ENCODE peak calls at places on chromosomes 2 and 18, in six cellular contexts. Q is H9, Y is IMR-90, K is GM10248, T is HCT116, I is Peyer's patch. V is an unnamed sample.

GRCh38 chr2:240255811-240256703 is 115.6 kb upstream of the OTOS start:
- DNase-seq in K (no peak), T (no peak), Q (peak), I (no peak), Y (no peak), V (no peak)

GRCh38 chr2:172600644-172601043 is 44.8 kb downstream of the PDK1 start:
- DNase-seq in I (no peak), T (no peak), Q (no peak), Y (no peak), K (no peak), V (no peak)

GRCh38 chr2:156539086-156539485 is 102.9 kb downstream of the GPD2 start:
- DNase-seq in T (no peak), K (no peak), Y (no peak), I (no peak), Q (no peak), V (no peak)

GRCh38 chr2:223176970-223177369 is 125.0 kb downstream of the KCNE4 start:
- DNase-seq in T (no peak), I (no peak), Y (no peak), K (no peak), Q (no peak), V (no peak)

GRCh38 chr2:168635065-168635577 is 167.3 kb upstream of the NOSTRIN start:
- DNase-seq in K (no peak), T (no peak), Q (peak), I (no peak), Y (peak), V (no peak)

GRCh38 chr2:52336951-52337350 is 1305.0 kb upstream of the NRXN1 start:
- DNase-seq in I (no peak), T (no peak), K (no peak), Y (no peak), Q (no peak), V (no peak)

GRCh38 chr2:24083567-24084385 is 858 bp downstream of the TP53I3 start:
- DNase-seq in K (peak), T (peak), Q (peak), I (peak), Y (peak), V (peak)

GRCh38 chr2:42881732-42882131 is 89.3 kb upstream of the HAAO start:
- DNase-seq in Y (peak), K (no peak), I (no peak), T (no peak), Q (no peak), V (peak)

GRCh38 chr2:175154670-175155082 is 13.3 kb downstream of the ATF2 start:
- DNase-seq in Q (no peak), K (no peak), Y (peak), T (peak), I (no peak), V (no peak)

GRCh38 chr18:62881509-62882016 is 166.2 kb downstream of the PHLPP1 start:
- DNase-seq in T (peak), I (no peak), Q (no peak), K (peak), Y (peak), V (no peak)

GRCh38 chr2:193679850-193680249 is 1485.1 kb upstream of the TMEFF2 start:
- DNase-seq in T (no peak), Q (no peak), Y (no peak), I (no peak), K (no peak), V (no peak)

GRCh38 chr2:65309699-65310098 is 82.1 kb downstream of the ACTR2 start:
- DNase-seq in Q (no peak), I (no peak), T (no peak), Y (no peak), K (no peak), V (no peak)

GRCh38 chr2:10041711-10042110 is 1.6 kb upstream of the KLF11 start:
- DNase-seq in Q (no peak), Y (no peak), T (no peak), K (no peak), I (no peak), V (peak)

GRCh38 chr18:23270999-23271680 is 135.9 kb downstream of the CABLES1 start:
- DNase-seq in Q (no peak), I (no peak), Y (peak), T (no peak), K (no peak), V (no peak)

GRCh38 chr2:84958135-84959044 is 12.6 kb upstream of the KCMF1 start:
- DNase-seq in Y (peak), I (no peak), T (peak), Q (peak), K (no peak), V (peak)

GRCh38 chr2:165720526-165720925 is 73.5 kb downstream of the GALNT3 start:
- DNase-seq in Y (peak), I (no peak), Q (no peak), T (no peak), K (no peak), V (no peak)

GRCh38 chr2:44933434-44933951 is 8.0 kb upstream of the SIX3 start:
- DNase-seq in T (no peak), I (no peak), K (peak), Y (no peak), Q (no peak), V (no peak)

GRCh38 chr2:106350980-106351379 is 117.2 kb downstream of the RGPD3 start:
- DNase-seq in Q (no peak), I (no peak), T (no peak), K (no peak), Y (no peak), V (no peak)

GRCh38 chr2:120600786-120601185 is 134.9 kb upstream of the GLI2 start:
- DNase-seq in I (no peak), Y (no peak), T (no peak), K (no peak), Q (no peak), V (no peak)

GRCh38 chr2:226447338-226447885 is 352.2 kb downstream of the IRS1 start:
- DNase-seq in Q (no peak), K (no peak), T (no peak), I (no peak), Y (peak), V (no peak)

GRCh38 chr18:816869-817268 is 4.8 kb upstream of the YES1 start:
- DNase-seq in Y (no peak), T (no peak), I (no peak), K (no peak), Q (no peak), V (no peak)

GRCh38 chr2:105708697-105709096 is 36.0 kb upstream of the NCK2 start:
- DNase-seq in Q (no peak), T (no peak), I (no peak), Y (no peak), K (no peak), V (no peak)

GRCh38 chr18:68489018-68489792 is 225.7 kb downstream of the TMX3 start:
- DNase-seq in Q (peak), I (no peak), K (no peak), T (no peak), Y (no peak), V (no peak)

GRCh38 chr2:41994177-41994576 is 53.6 kb upstream of the PKDCC start:
- DNase-seq in T (no peak), Y (peak), K (no peak), Q (no peak), I (no peak), V (no peak)

GRCh38 chr2:10305715-10306114 is 3.0 kb downstream of the HPCAL1 start:
- DNase-seq in Q (peak), I (peak), K (no peak), T (no peak), Y (no peak), V (no peak)

GRCh38 chr2:163878718-163879117 is 142.9 kb upstream of the FIGN start:
- DNase-seq in T (peak), I (no peak), Q (peak), K (peak), Y (peak), V (no peak)

GRCh38 chr2:240200230-240201051 is 60.0 kb upstream of the OTOS start:
- DNase-seq in I (no peak), K (no peak), T (no peak), Q (peak), Y (peak), V (peak)

GRCh38 chr18:76844742-76845477 is 22.6 kb downstream of the ZNF236 start:
- DNase-seq in T (no peak), Y (peak), Q (no peak), I (no peak), K (no peak), V (no peak)

GRCh38 chr2:8000861-8001260 is 681.0 kb upstream of the ID2 start:
- DNase-seq in T (no peak), K (no peak), Q (no peak), I (no peak), Y (peak), V (no peak)
- TF ChIP-seq CTCF in T (peak), K (peak), Q (peak), I (no peak), Y (peak), V (no peak)

DNA sequence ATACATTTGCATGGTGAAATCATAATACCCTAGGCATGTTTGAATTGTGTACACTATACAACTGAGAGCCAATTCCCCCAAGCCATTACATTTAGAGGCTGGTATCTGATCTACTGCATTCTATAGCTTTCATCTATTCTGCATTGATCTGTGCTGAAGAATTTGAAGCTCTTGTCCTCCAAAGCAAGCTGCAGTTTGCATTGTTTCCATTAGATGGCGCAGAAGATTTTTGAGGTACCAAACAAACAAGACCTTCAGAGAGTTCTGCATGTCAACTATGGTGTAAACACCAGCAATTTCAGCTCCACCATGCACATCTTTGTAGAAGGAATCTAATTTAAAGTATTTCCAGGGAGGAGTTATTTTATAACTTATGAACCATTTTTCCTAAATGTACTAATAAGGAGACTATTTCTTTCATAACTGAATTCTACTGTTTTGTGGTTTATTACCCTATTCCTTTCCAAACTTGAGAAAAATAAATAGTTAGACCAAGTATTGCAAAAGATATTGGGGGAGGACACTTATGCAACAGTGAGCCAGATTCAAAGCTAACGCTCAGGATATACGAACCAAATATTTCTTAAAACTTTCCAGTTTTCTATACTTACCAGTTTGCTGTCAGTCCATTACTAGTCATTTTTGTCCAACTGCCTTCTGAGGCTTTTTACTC is 761.8 kb upstream of the ACVR2A start:
- DNase-seq in Y (peak), K (peak), I (peak), Q (peak), T (peak), V (peak)
- TF ChIP-seq CTCF in Y (peak), K (peak), I (peak), Q (peak), T (peak), V (peak)

GRCh38 chr18:31683106-31683505 is 1.3 kb downstream of the B4GALT6 start:
- DNase-seq in T (no peak), Q (no peak), I (no peak), Y (no peak), K (no peak), V (no peak)

GRCh38 chr18:31679806-31680793 is 4.3 kb downstream of the B4GALT6 start:
- DNase-seq in Y (no peak), Q (no peak), K (no peak), T (no peak), I (no peak), V (no peak)

GRCh38 chr18:31678425-31678824 is 6.0 kb downstream of the B4GALT6 start:
- DNase-seq in K (no peak), T (no peak), Y (no peak), Q (no peak), I (no peak), V (no peak)

GRCh38 chr18:31679133-31679731 is 5.1 kb downstream of the B4GALT6 start:
- DNase-seq in Q (no peak), Y (peak), I (no peak), K (no peak), T (peak), V (no peak)

GRCh38 chr18:31680836-31681568 is 3.4 kb downstream of the B4GALT6 start:
- DNase-seq in K (peak), Q (no peak), Y (no peak), T (no peak), I (no peak), V (no peak)
- TF ChIP-seq CTCF in K (peak), Q (peak), Y (peak), T (peak), I (no peak), V (peak)

GRCh38 chr2:60002158-60002867 is 551.1 kb downstream of the BCL11A start:
- DNase-seq in T (no peak), I (no peak), K (no peak), Q (peak), Y (no peak), V (no peak)
- TF ChIP-seq CTCF in T (no peak), I (no peak), K (no peak), Q (peak), Y (no peak), V (no peak)

GRCh38 chr18:40179647-40180175 is 1775.3 kb upstream of the PIK3C3 start:
- DNase-seq in I (no peak), T (no peak), Q (no peak), K (no peak), Y (peak), V (no peak)
- TF ChIP-seq CTCF in I (no peak), T (no peak), Q (no peak), K (no peak), Y (no peak), V (no peak)

GRCh38 chr2:74833418-74834233 is at the start of gene HK2:
- DNase-seq in Y (peak), T (peak), Q (peak), K (peak), I (peak), V (peak)

GRCh38 chr2:74834806-74835755 is 1.2 kb downstream of the HK2 start:
- DNase-seq in K (peak), I (peak), Y (peak), T (no peak), Q (peak), V (peak)

GRCh38 chr2:74841663-74842062 is 7.7 kb downstream of the HK2 start:
- DNase-seq in Q (no peak), K (no peak), T (no peak), I (no peak), Y (no peak), V (no peak)

GRCh38 chr2:74835831-74836674 is 2.1 kb downstream of the HK2 start:
- DNase-seq in Y (peak), Q (peak), T (peak), K (peak), I (peak), V (no peak)

DNA sequence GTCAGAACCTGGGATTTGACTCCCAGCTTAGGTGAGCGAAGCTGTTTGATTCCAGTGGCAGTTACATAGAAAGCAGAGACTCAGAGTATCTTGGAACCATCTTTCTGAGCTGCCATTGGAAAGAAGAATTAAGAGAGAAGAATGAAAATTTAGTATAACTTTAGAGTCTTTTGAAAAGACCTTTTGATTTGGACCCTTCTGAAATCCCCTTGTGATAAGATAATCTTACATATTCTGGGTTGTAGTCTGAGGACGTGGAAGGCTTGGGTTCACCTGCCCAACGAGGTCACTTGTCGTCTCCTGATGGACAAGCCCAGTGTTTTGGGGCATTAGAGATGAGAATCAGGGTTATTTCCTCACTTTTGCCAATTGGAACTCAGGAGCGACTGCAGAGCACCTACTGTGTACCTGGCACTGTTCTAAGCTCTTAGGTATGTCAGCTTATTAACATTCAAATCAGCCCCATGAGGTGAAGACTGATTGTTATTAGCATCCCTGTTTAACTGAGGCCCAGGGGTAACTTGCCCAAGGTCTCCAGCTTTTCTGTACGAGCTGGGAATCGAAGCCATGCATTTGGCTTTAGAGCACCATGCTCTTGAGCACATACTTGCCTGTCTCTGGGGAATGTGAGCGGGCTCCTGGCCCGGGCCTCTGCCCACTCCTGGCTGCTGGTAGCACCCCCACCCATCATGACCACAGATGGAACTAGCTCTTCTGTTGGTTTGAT is 2.9 kb downstream of the HK2 start:
- DNase-seq in Y (no peak), Q (peak), T (no peak), I (no peak), K (no peak), V (no peak)
- TF ChIP-seq CTCF in Y (no peak), Q (peak), T (no peak), I (no peak), K (no peak), V (peak)

DNA sequence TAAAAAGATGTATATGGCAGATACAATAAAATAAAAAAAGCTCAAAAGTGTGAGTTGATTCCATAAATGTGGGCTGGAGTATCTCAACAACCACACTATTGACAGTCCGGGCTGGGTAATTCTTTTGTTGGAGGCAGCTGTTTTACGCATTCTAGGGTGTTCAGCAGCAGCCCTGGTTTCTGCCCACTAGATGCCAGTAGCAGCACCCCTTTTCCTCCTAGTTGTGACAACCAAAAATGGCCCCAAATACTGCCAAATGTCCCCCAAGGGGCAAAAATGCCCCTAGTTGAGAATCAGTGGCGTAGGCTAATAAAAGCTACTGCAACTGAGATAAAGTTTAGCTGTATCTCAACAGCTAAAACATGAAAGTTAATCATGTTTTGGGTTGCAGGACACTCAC is 44.7 kb downstream of the CHMP3 start:
- DNase-seq in Q (no peak), Y (no peak), T (no peak), K (no peak), I (no peak), V (no peak)
- TF ChIP-seq CTCF in Q (peak), Y (peak), T (peak), K (no peak), I (no peak), V (no peak)

DNA sequence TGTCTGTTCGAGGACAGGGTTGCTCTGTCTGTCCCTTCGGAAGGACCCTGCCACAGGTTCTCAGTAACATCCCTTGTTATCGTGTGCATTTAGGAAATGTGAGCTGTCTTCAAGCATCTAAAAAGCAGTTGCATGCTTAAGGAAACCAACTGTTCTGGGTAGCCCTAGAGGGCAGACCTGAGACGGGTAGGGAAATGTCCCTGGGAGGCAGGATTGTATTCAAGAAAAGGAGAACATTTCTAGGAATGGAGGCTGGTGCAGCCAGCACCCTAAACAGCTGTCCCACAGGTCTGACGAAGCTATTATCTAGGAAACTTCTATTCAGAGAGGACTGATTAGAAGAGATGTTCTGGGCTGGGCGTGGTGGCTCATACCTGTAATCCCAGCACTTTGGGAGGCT is 414.2 kb downstream of the NBAS start:
- DNase-seq in K (no peak), Q (no peak), T (no peak), Y (no peak), I (no peak), V (no peak)
- TF ChIP-seq CTCF in K (no peak), Q (peak), T (no peak), Y (no peak), I (no peak), V (no peak)